ENCODE peak calls at places on chromosomes 7 and 10, in eight cellular contexts. One of them, this sample, is unnamed.

GRCh38 chr10:24873281-24873683 is 79.1 kb downstream of the PRTFDC1 start:
- DNase-seq in activated T-cell treated with anti-CD3 and anti-CD28 coated beads for 48 hours: no peak
- DNase-seq in hypothalamus: no peak
- DNase-seq in T follicular helper cell: no peak
- DNase-seq in WTC11: no peak
- DNase-seq in HS-5: peak
- DNase-seq in globus pallidus: peak
- DNase-seq in G401: peak
- DNase-seq in this sample: peak

GRCh38 chr7:28163955-28164354 is 16.6 kb downstream of the JAZF1 start:
- DNase-seq in T follicular helper cell: no peak
- DNase-seq in G401: no peak
- DNase-seq in HS-5: no peak
- DNase-seq in activated T-cell treated with anti-CD3 and anti-CD28 coated beads for 48 hours: no peak
- DNase-seq in WTC11: no peak
- DNase-seq in globus pallidus: no peak
- DNase-seq in hypothalamus: no peak
- DNase-seq in this sample: no peak

GRCh38 chr7:38224392-38224791 is 46.3 kb downstream of the STARD3NL start:
- DNase-seq in activated T-cell treated with anti-CD3 and anti-CD28 coated beads for 48 hours: no peak
- DNase-seq in G401: no peak
- DNase-seq in T follicular helper cell: no peak
- DNase-seq in HS-5: no peak
- DNase-seq in globus pallidus: no peak
- DNase-seq in hypothalamus: no peak
- DNase-seq in WTC11: no peak
- DNase-seq in this sample: no peak

GRCh38 chr10:87740232-87740631 is 77.8 kb downstream of the ATAD1 start:
- DNase-seq in hypothalamus: no peak
- DNase-seq in activated T-cell treated with anti-CD3 and anti-CD28 coated beads for 48 hours: no peak
- DNase-seq in WTC11: no peak
- DNase-seq in G401: no peak
- DNase-seq in globus pallidus: no peak
- DNase-seq in HS-5: peak
- DNase-seq in T follicular helper cell: no peak
- DNase-seq in this sample: no peak

GRCh38 chr7:113806633-113807327 is 112.0 kb downstream of the PPP1R3A start:
- DNase-seq in G401: no peak
- DNase-seq in activated T-cell treated with anti-CD3 and anti-CD28 coated beads for 48 hours: no peak
- DNase-seq in globus pallidus: no peak
- DNase-seq in T follicular helper cell: no peak
- DNase-seq in hypothalamus: no peak
- DNase-seq in HS-5: no peak
- DNase-seq in WTC11: no peak
- DNase-seq in this sample: no peak

GRCh38 chr7:130901209-130901783 is 167.3 kb upstream of the KLF14 start:
- DNase-seq in WTC11: no peak
- DNase-seq in G401: peak
- DNase-seq in HS-5: no peak
- DNase-seq in T follicular helper cell: no peak
- DNase-seq in globus pallidus: no peak
- DNase-seq in activated T-cell treated with anti-CD3 and anti-CD28 coated beads for 48 hours: no peak
- DNase-seq in hypothalamus: peak
- DNase-seq in this sample: peak

GRCh38 chr10:34513636-34514035 is 301.5 kb downstream of the PARD3 start:
- DNase-seq in activated T-cell treated with anti-CD3 and anti-CD28 coated beads for 48 hours: no peak
- DNase-seq in T follicular helper cell: no peak
- DNase-seq in WTC11: no peak
- DNase-seq in hypothalamus: no peak
- DNase-seq in globus pallidus: no peak
- DNase-seq in HS-5: no peak
- DNase-seq in G401: no peak
- DNase-seq in this sample: no peak

GRCh38 chr7:102264367-102264891 is 22.2 kb upstream of the SH2B2 start:
- DNase-seq in globus pallidus: no peak
- DNase-seq in T follicular helper cell: no peak
- DNase-seq in activated T-cell treated with anti-CD3 and anti-CD28 coated beads for 48 hours: no peak
- DNase-seq in G401: no peak
- DNase-seq in WTC11: no peak
- DNase-seq in hypothalamus: no peak
- DNase-seq in HS-5: no peak
- DNase-seq in this sample: no peak

GRCh38 chr10:17756557-17757208 is 4.7 kb downstream of the TMEM236 start:
- DNase-seq in WTC11: no peak
- DNase-seq in globus pallidus: no peak
- DNase-seq in activated T-cell treated with anti-CD3 and anti-CD28 coated beads for 48 hours: no peak
- DNase-seq in T follicular helper cell: no peak
- DNase-seq in G401: no peak
- DNase-seq in hypothalamus: no peak
- DNase-seq in HS-5: no peak
- DNase-seq in this sample: no peak

GRCh38 chr10:29630205-29631048 is 4.3 kb downstream of the SVIL start:
- DNase-seq in HS-5: no peak
- DNase-seq in hypothalamus: no peak
- DNase-seq in globus pallidus: no peak
- DNase-seq in T follicular helper cell: no peak
- DNase-seq in G401: no peak
- DNase-seq in activated T-cell treated with anti-CD3 and anti-CD28 coated beads for 48 hours: no peak
- DNase-seq in WTC11: no peak
- DNase-seq in this sample: no peak

GRCh38 chr7:41701542-41701941 is 1.3 kb downstream of the INHBA start:
- DNase-seq in globus pallidus: no peak
- DNase-seq in WTC11: no peak
- DNase-seq in HS-5: no peak
- DNase-seq in T follicular helper cell: no peak
- DNase-seq in hypothalamus: no peak
- DNase-seq in G401: no peak
- DNase-seq in activated T-cell treated with anti-CD3 and anti-CD28 coated beads for 48 hours: no peak
- DNase-seq in this sample: no peak

GRCh38 chr10:92571649-92572048 is 2.2 kb downstream of the IDE start:
- DNase-seq in hypothalamus: no peak
- DNase-seq in G401: peak
- DNase-seq in WTC11: no peak
- DNase-seq in globus pallidus: no peak
- DNase-seq in HS-5: no peak
- DNase-seq in T follicular helper cell: no peak
- DNase-seq in activated T-cell treated with anti-CD3 and anti-CD28 coated beads for 48 hours: no peak
- DNase-seq in this sample: no peak

GRCh38 chr7:128783143-128783799 is 7.7 kb upstream of the OPN1SW start:
- DNase-seq in globus pallidus: peak
- DNase-seq in hypothalamus: peak
- DNase-seq in T follicular helper cell: no peak
- DNase-seq in activated T-cell treated with anti-CD3 and anti-CD28 coated beads for 48 hours: peak
- DNase-seq in HS-5: no peak
- DNase-seq in WTC11: peak
- DNase-seq in G401: peak
- DNase-seq in this sample: peak

GRCh38 chr7:129635300-129636029 is 23.9 kb downstream of the NRF1 start:
- DNase-seq in HS-5: no peak
- DNase-seq in globus pallidus: peak
- DNase-seq in activated T-cell treated with anti-CD3 and anti-CD28 coated beads for 48 hours: peak
- DNase-seq in T follicular helper cell: peak
- DNase-seq in G401: peak
- DNase-seq in WTC11: peak
- DNase-seq in hypothalamus: peak
- DNase-seq in this sample: peak

GRCh38 chr7:112156412-112156811 is 49.8 kb downstream of the DOCK4 start:
- DNase-seq in hypothalamus: no peak
- DNase-seq in WTC11: no peak
- DNase-seq in T follicular helper cell: no peak
- DNase-seq in HS-5: no peak
- DNase-seq in activated T-cell treated with anti-CD3 and anti-CD28 coated beads for 48 hours: no peak
- DNase-seq in globus pallidus: no peak
- DNase-seq in G401: no peak
- DNase-seq in this sample: no peak

GRCh38 chr7:93559624-93560491 is 14.7 kb downstream of the CALCR start:
- DNase-seq in HS-5: no peak
- DNase-seq in G401: no peak
- DNase-seq in activated T-cell treated with anti-CD3 and anti-CD28 coated beads for 48 hours: no peak
- DNase-seq in T follicular helper cell: no peak
- DNase-seq in WTC11: no peak
- DNase-seq in globus pallidus: peak
- DNase-seq in hypothalamus: no peak
- DNase-seq in this sample: no peak

GRCh38 chr7:108461855-108462254 is 5.6 kb upstream of the NRCAM start:
- DNase-seq in activated T-cell treated with anti-CD3 and anti-CD28 coated beads for 48 hours: no peak
- DNase-seq in WTC11: no peak
- DNase-seq in hypothalamus: no peak
- DNase-seq in T follicular helper cell: no peak
- DNase-seq in G401: peak
- DNase-seq in globus pallidus: no peak
- DNase-seq in HS-5: no peak
- DNase-seq in this sample: peak

GRCh38 chr10:104638861-104639594 is 2.1 kb upstream of the SORCS3 start:
- DNase-seq in globus pallidus: no peak
- DNase-seq in hypothalamus: no peak
- DNase-seq in WTC11: peak
- DNase-seq in T follicular helper cell: no peak
- DNase-seq in HS-5: no peak
- DNase-seq in G401: no peak
- DNase-seq in activated T-cell treated with anti-CD3 and anti-CD28 coated beads for 48 hours: no peak
- DNase-seq in this sample: no peak

GRCh38 chr10:100372415-100373297 is 25.6 kb downstream of the SCD start:
- DNase-seq in globus pallidus: no peak
- DNase-seq in G401: peak
- DNase-seq in hypothalamus: no peak
- DNase-seq in HS-5: no peak
- DNase-seq in T follicular helper cell: no peak
- DNase-seq in WTC11: no peak
- DNase-seq in activated T-cell treated with anti-CD3 and anti-CD28 coated beads for 48 hours: no peak
- DNase-seq in this sample: no peak

GRCh38 chr10:132194726-132195125 is 8.0 kb downstream of the DPYSL4 start:
- DNase-seq in globus pallidus: no peak
- DNase-seq in T follicular helper cell: no peak
- DNase-seq in hypothalamus: no peak
- DNase-seq in WTC11: no peak
- DNase-seq in HS-5: no peak
- DNase-seq in G401: no peak
- DNase-seq in activated T-cell treated with anti-CD3 and anti-CD28 coated beads for 48 hours: no peak
- DNase-seq in this sample: no peak

GRCh38 chr10:104201636-104202035 is 30.5 kb downstream of the CFAP43 start:
- DNase-seq in activated T-cell treated with anti-CD3 and anti-CD28 coated beads for 48 hours: no peak
- DNase-seq in T follicular helper cell: no peak
- DNase-seq in hypothalamus: no peak
- DNase-seq in G401: no peak
- DNase-seq in WTC11: no peak
- DNase-seq in globus pallidus: no peak
- DNase-seq in HS-5: no peak
- DNase-seq in this sample: no peak

GRCh38 chr7:116955801-116956514 is 2.7 kb downstream of the ST7 start:
- DNase-seq in HS-5: no peak
- DNase-seq in T follicular helper cell: no peak
- DNase-seq in activated T-cell treated with anti-CD3 and anti-CD28 coated beads for 48 hours: no peak
- DNase-seq in globus pallidus: no peak
- DNase-seq in hypothalamus: no peak
- DNase-seq in G401: peak
- DNase-seq in WTC11: no peak
- DNase-seq in this sample: peak

GRCh38 chr10:92200564-92200963 is 90.3 kb downstream of the CPEB3 start:
- DNase-seq in WTC11: no peak
- DNase-seq in G401: no peak
- DNase-seq in HS-5: no peak
- DNase-seq in globus pallidus: no peak
- DNase-seq in activated T-cell treated with anti-CD3 and anti-CD28 coated beads for 48 hours: no peak
- DNase-seq in hypothalamus: no peak
- DNase-seq in T follicular helper cell: no peak
- DNase-seq in this sample: no peak

GRCh38 chr7:96221888-96222287 is 100.0 kb downstream of the SLC25A13 start:
- DNase-seq in T follicular helper cell: no peak
- DNase-seq in activated T-cell treated with anti-CD3 and anti-CD28 coated beads for 48 hours: no peak
- DNase-seq in WTC11: no peak
- DNase-seq in globus pallidus: no peak
- DNase-seq in HS-5: no peak
- DNase-seq in hypothalamus: no peak
- DNase-seq in G401: no peak
- DNase-seq in this sample: no peak

GRCh38 chr10:119006451-119007210 is 22.9 kb upstream of the NANOS1 start:
- DNase-seq in globus pallidus: no peak
- DNase-seq in activated T-cell treated with anti-CD3 and anti-CD28 coated beads for 48 hours: no peak
- DNase-seq in G401: peak
- DNase-seq in T follicular helper cell: no peak
- DNase-seq in WTC11: no peak
- DNase-seq in hypothalamus: no peak
- DNase-seq in HS-5: peak
- DNase-seq in this sample: peak

GRCh38 chr7:138864667-138865066 is 66.7 kb upstream of the ATP6V0A4 start:
- DNase-seq in WTC11: no peak
- DNase-seq in HS-5: no peak
- DNase-seq in hypothalamus: no peak
- DNase-seq in globus pallidus: no peak
- DNase-seq in T follicular helper cell: no peak
- DNase-seq in G401: no peak
- DNase-seq in activated T-cell treated with anti-CD3 and anti-CD28 coated beads for 48 hours: no peak
- DNase-seq in this sample: no peak

GRCh38 chr10:42491001-42491592 is 147.3 kb downstream of the ZNF33B start:
- DNase-seq in globus pallidus: no peak
- DNase-seq in T follicular helper cell: no peak
- DNase-seq in activated T-cell treated with anti-CD3 and anti-CD28 coated beads for 48 hours: no peak
- DNase-seq in G401: no peak
- DNase-seq in HS-5: no peak
- DNase-seq in WTC11: no peak
- DNase-seq in hypothalamus: no peak
- DNase-seq in this sample: no peak

GRCh38 chr7:44177570-44178131 is 11.6 kb downstream of the GCK start:
- DNase-seq in HS-5: no peak
- DNase-seq in globus pallidus: peak
- DNase-seq in activated T-cell treated with anti-CD3 and anti-CD28 coated beads for 48 hours: no peak
- DNase-seq in G401: peak
- DNase-seq in WTC11: no peak
- DNase-seq in hypothalamus: peak
- DNase-seq in T follicular helper cell: no peak
- DNase-seq in this sample: no peak

GRCh38 chr10:62233494-62234283 is 35.0 kb downstream of the RTKN2 start:
- DNase-seq in globus pallidus: no peak
- DNase-seq in hypothalamus: no peak
- DNase-seq in activated T-cell treated with anti-CD3 and anti-CD28 coated beads for 48 hours: no peak
- DNase-seq in WTC11: no peak
- DNase-seq in T follicular helper cell: no peak
- DNase-seq in G401: no peak
- DNase-seq in HS-5: no peak
- DNase-seq in this sample: no peak

GRCh38 chr10:19652750-19653149 is 163.5 kb upstream of the PLXDC2 start:
- DNase-seq in WTC11: no peak
- DNase-seq in T follicular helper cell: no peak
- DNase-seq in HS-5: no peak
- DNase-seq in hypothalamus: no peak
- DNase-seq in activated T-cell treated with anti-CD3 and anti-CD28 coated beads for 48 hours: no peak
- DNase-seq in G401: no peak
- DNase-seq in globus pallidus: no peak
- DNase-seq in this sample: no peak

GRCh38 chr7:101740981-101741725 is 76.3 kb upstream of the CUX1 start:
- DNase-seq in activated T-cell treated with anti-CD3 and anti-CD28 coated beads for 48 hours: no peak
- DNase-seq in globus pallidus: no peak
- DNase-seq in HS-5: no peak
- DNase-seq in hypothalamus: no peak
- DNase-seq in T follicular helper cell: no peak
- DNase-seq in WTC11: no peak
- DNase-seq in G401: peak
- DNase-seq in this sample: peak

This sample was measured in cerebellar cortex.